ENCODE peak calls at places on chromosome 22, in nine cellular contexts. One of them, this sample, is unnamed.

GRCh38 chr22:44098966-44099530 is 74.9 kb downstream of the PARVB start:
- DNase-seq in HCT116: no peak
- DNase-seq in SK-N-SH: no peak
- DNase-seq in H1: no peak
- DNase-seq in WTC11: no peak
- DNase-seq in A549: no peak
- DNase-seq in endothelial cell of umbilical vein: no peak
- DNase-seq in NB4: no peak
- DNase-seq in K562: no peak
- DNase-seq in this sample: no peak

GRCh38 chr22:30513462-30513861 is 8.0 kb upstream of the SEC14L4 start:
- DNase-seq in H1: no peak
- DNase-seq in WTC11: no peak
- DNase-seq in endothelial cell of umbilical vein: no peak
- DNase-seq in SK-N-SH: no peak
- DNase-seq in K562: no peak
- DNase-seq in A549: no peak
- DNase-seq in HCT116: no peak
- DNase-seq in NB4: no peak
- DNase-seq in this sample: no peak

GRCh38 chr22:28030442-28030841 is 111.4 kb upstream of the PITPNB start:
- DNase-seq in NB4: no peak
- DNase-seq in HCT116: no peak
- DNase-seq in WTC11: no peak
- DNase-seq in endothelial cell of umbilical vein: peak
- DNase-seq in H1: peak
- DNase-seq in K562: no peak
- DNase-seq in SK-N-SH: no peak
- DNase-seq in A549: no peak
- DNase-seq in this sample: no peak

GRCh38 chr22:45999379-45999971 is 22.5 kb upstream of the WNT7B start:
- DNase-seq in A549: no peak
- DNase-seq in WTC11: no peak
- DNase-seq in HCT116: no peak
- DNase-seq in NB4: no peak
- DNase-seq in SK-N-SH: no peak
- DNase-seq in H1: no peak
- DNase-seq in endothelial cell of umbilical vein: no peak
- DNase-seq in K562: no peak
- DNase-seq in this sample: no peak

GRCh38 chr22:45157907-45158306 is 5.8 kb upstream of the NUP50 start:
- DNase-seq in A549: no peak
- DNase-seq in SK-N-SH: peak
- DNase-seq in H1: no peak
- DNase-seq in WTC11: no peak
- DNase-seq in NB4: no peak
- DNase-seq in endothelial cell of umbilical vein: no peak
- DNase-seq in K562: no peak
- DNase-seq in HCT116: no peak
- DNase-seq in this sample: no peak

GRCh38 chr22:29427176-29427760 is 11.1 kb upstream of the RFPL1 start:
- DNase-seq in endothelial cell of umbilical vein: no peak
- DNase-seq in WTC11: no peak
- DNase-seq in H1: no peak
- DNase-seq in NB4: no peak
- DNase-seq in A549: no peak
- DNase-seq in HCT116: no peak
- DNase-seq in K562: no peak
- DNase-seq in SK-N-SH: no peak
- DNase-seq in this sample: no peak

GRCh38 chr22:29431986-29432385 is 6.4 kb upstream of the RFPL1 start:
- DNase-seq in WTC11: no peak
- DNase-seq in H1: no peak
- DNase-seq in SK-N-SH: no peak
- DNase-seq in endothelial cell of umbilical vein: no peak
- DNase-seq in NB4: no peak
- DNase-seq in K562: no peak
- DNase-seq in HCT116: no peak
- DNase-seq in A549: no peak
- DNase-seq in this sample: no peak

GRCh38 chr22:47020157-47020556 is 257.7 kb downstream of the TBC1D22A start:
- DNase-seq in SK-N-SH: no peak
- DNase-seq in K562: no peak
- DNase-seq in H1: no peak
- DNase-seq in A549: no peak
- DNase-seq in endothelial cell of umbilical vein: no peak
- DNase-seq in HCT116: no peak
- DNase-seq in WTC11: no peak
- DNase-seq in NB4: no peak
- DNase-seq in this sample: no peak

GRCh38 chr22:29555065-29555644 is 1.6 kb upstream of the THOC5 start:
- DNase-seq in H1: no peak
- DNase-seq in K562: no peak
- DNase-seq in A549: no peak
- DNase-seq in HCT116: no peak
- DNase-seq in WTC11: no peak
- DNase-seq in SK-N-SH: no peak
- DNase-seq in NB4: no peak
- DNase-seq in endothelial cell of umbilical vein: no peak
- DNase-seq in this sample: no peak

GRCh38 chr22:39132871-39133524 is 19.5 kb downstream of the CBX7 start:
- DNase-seq in A549: no peak
- DNase-seq in endothelial cell of umbilical vein: no peak
- DNase-seq in WTC11: no peak
- DNase-seq in HCT116: no peak
- DNase-seq in K562: no peak
- DNase-seq in SK-N-SH: no peak
- DNase-seq in NB4: no peak
- DNase-seq in H1: no peak
- DNase-seq in this sample: no peak

GRCh38 chr22:39133871-39134270 is 18.6 kb downstream of the CBX7 start:
- DNase-seq in K562: no peak
- DNase-seq in HCT116: no peak
- DNase-seq in SK-N-SH: no peak
- DNase-seq in NB4: no peak
- DNase-seq in endothelial cell of umbilical vein: no peak
- DNase-seq in WTC11: no peak
- DNase-seq in H1: no peak
- DNase-seq in A549: no peak
- DNase-seq in this sample: no peak

GRCh38 chr22:39136317-39136716 is 16.2 kb downstream of the CBX7 start:
- DNase-seq in H1: no peak
- DNase-seq in K562: no peak
- DNase-seq in endothelial cell of umbilical vein: no peak
- DNase-seq in HCT116: no peak
- DNase-seq in SK-N-SH: no peak
- DNase-seq in WTC11: no peak
- DNase-seq in A549: no peak
- DNase-seq in NB4: no peak
- DNase-seq in this sample: no peak

GRCh38 chr22:39134366-39135091 is 18.0 kb downstream of the CBX7 start:
- DNase-seq in SK-N-SH: no peak
- DNase-seq in NB4: no peak
- DNase-seq in K562: no peak
- DNase-seq in H1: no peak
- DNase-seq in WTC11: no peak
- DNase-seq in endothelial cell of umbilical vein: no peak
- DNase-seq in HCT116: no peak
- DNase-seq in A549: no peak
- DNase-seq in this sample: no peak

DNA sequence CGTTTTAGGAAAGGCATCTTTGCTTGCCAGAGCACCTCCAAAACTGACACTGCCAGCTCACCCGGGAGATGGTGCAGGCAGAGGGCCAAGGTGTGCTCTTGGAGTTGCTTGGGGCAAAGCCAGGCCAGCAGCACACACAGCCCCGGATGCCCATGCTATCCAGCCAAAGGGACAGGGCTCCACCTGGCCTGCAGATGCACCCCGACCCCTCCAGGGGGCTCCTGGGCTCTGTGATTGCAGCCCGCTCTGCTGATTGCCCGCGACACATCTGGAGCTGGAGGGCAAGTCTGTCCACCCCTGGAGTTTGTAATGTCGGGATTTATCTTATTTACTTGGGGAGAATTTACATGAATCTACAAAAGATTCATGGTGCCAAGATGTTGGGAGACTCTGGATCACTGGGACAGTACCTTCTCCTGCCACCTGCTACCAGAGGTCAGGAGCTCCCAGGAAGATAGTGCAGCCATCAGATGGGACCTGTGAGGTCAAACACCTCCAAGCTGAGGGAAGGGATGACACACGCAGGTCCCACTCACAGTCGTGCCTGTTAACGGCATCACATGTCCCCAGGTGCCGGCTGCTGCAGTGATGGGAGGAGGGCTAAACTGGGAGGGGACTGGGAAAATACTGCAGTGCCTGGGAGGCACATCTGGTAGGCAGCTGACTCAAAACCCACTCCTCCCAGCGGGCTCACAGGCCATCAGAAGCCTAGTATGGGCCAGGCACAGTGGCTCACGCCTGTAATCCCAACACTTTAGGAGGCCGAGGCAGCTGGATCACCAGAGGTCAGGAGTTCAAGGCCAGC is 17.2 kb downstream of the CBX7 start:
- DNase-seq in SK-N-SH: peak
- DNase-seq in endothelial cell of umbilical vein: peak
- DNase-seq in K562: peak
- DNase-seq in NB4: peak
- DNase-seq in H1: peak
- DNase-seq in A549: peak
- DNase-seq in HCT116: peak
- DNase-seq in WTC11: peak
- DNase-seq in this sample: peak
- TF ChIP-seq MAX in SK-N-SH: no peak
- TF ChIP-seq MAX in endothelial cell of umbilical vein: no peak
- TF ChIP-seq MAX in K562: no peak
- TF ChIP-seq MAX in NB4: no peak
- TF ChIP-seq MAX in H1: no peak
- TF ChIP-seq MAX in A549: no peak
- TF ChIP-seq MAX in HCT116: no peak
- TF ChIP-seq MAX in WTC11: no peak
- TF ChIP-seq MAX in this sample: no peak

GRCh38 chr22:42357634-42358296 is 74.4 kb downstream of the NFAM1 start:
- DNase-seq in NB4: no peak
- DNase-seq in HCT116: no peak
- DNase-seq in A549: no peak
- DNase-seq in K562: no peak
- DNase-seq in WTC11: no peak
- DNase-seq in endothelial cell of umbilical vein: no peak
- DNase-seq in H1: no peak
- DNase-seq in SK-N-SH: no peak
- DNase-seq in this sample: no peak
- TF ChIP-seq MAX in NB4: no peak
- TF ChIP-seq MAX in HCT116: no peak
- TF ChIP-seq MAX in A549: no peak
- TF ChIP-seq MAX in K562: no peak
- TF ChIP-seq MAX in WTC11: no peak
- TF ChIP-seq MAX in endothelial cell of umbilical vein: no peak
- TF ChIP-seq MAX in H1: no peak
- TF ChIP-seq MAX in SK-N-SH: no peak
- TF ChIP-seq MAX in this sample: no peak

GRCh38 chr22:31652911-31653684 is 8.9 kb downstream of the PISD start:
- DNase-seq in H1: no peak
- DNase-seq in endothelial cell of umbilical vein: no peak
- DNase-seq in WTC11: no peak
- DNase-seq in SK-N-SH: no peak
- DNase-seq in K562: no peak
- DNase-seq in HCT116: no peak
- DNase-seq in A549: no peak
- DNase-seq in NB4: no peak
- DNase-seq in this sample: peak

GRCh38 chr22:31652129-31652528 is 9.9 kb downstream of the PISD start:
- DNase-seq in WTC11: no peak
- DNase-seq in H1: no peak
- DNase-seq in SK-N-SH: no peak
- DNase-seq in endothelial cell of umbilical vein: no peak
- DNase-seq in NB4: no peak
- DNase-seq in K562: no peak
- DNase-seq in A549: no peak
- DNase-seq in HCT116: no peak
- DNase-seq in this sample: no peak

GRCh38 chr22:31651667-31652066 is 10.3 kb downstream of the PISD start:
- DNase-seq in HCT116: no peak
- DNase-seq in K562: no peak
- DNase-seq in endothelial cell of umbilical vein: no peak
- DNase-seq in NB4: no peak
- DNase-seq in H1: no peak
- DNase-seq in A549: no peak
- DNase-seq in SK-N-SH: no peak
- DNase-seq in WTC11: no peak
- DNase-seq in this sample: no peak

GRCh38 chr22:31647921-31648320 is 14.1 kb downstream of the PISD start:
- DNase-seq in SK-N-SH: no peak
- DNase-seq in HCT116: no peak
- DNase-seq in H1: no peak
- DNase-seq in A549: no peak
- DNase-seq in endothelial cell of umbilical vein: no peak
- DNase-seq in NB4: no peak
- DNase-seq in K562: no peak
- DNase-seq in WTC11: no peak
- DNase-seq in this sample: no peak

GRCh38 chr22:31650391-31650790 is 11.6 kb downstream of the PISD start:
- DNase-seq in WTC11: no peak
- DNase-seq in endothelial cell of umbilical vein: no peak
- DNase-seq in SK-N-SH: no peak
- DNase-seq in A549: no peak
- DNase-seq in H1: no peak
- DNase-seq in NB4: no peak
- DNase-seq in K562: no peak
- DNase-seq in HCT116: no peak
- DNase-seq in this sample: no peak
- TF ChIP-seq MAX in WTC11: no peak
- TF ChIP-seq MAX in endothelial cell of umbilical vein: no peak
- TF ChIP-seq MAX in SK-N-SH: no peak
- TF ChIP-seq MAX in A549: no peak
- TF ChIP-seq MAX in H1: no peak
- TF ChIP-seq MAX in NB4: no peak
- TF ChIP-seq MAX in K562: no peak
- TF ChIP-seq MAX in HCT116: no peak
- TF ChIP-seq MAX in this sample: no peak

DNA sequence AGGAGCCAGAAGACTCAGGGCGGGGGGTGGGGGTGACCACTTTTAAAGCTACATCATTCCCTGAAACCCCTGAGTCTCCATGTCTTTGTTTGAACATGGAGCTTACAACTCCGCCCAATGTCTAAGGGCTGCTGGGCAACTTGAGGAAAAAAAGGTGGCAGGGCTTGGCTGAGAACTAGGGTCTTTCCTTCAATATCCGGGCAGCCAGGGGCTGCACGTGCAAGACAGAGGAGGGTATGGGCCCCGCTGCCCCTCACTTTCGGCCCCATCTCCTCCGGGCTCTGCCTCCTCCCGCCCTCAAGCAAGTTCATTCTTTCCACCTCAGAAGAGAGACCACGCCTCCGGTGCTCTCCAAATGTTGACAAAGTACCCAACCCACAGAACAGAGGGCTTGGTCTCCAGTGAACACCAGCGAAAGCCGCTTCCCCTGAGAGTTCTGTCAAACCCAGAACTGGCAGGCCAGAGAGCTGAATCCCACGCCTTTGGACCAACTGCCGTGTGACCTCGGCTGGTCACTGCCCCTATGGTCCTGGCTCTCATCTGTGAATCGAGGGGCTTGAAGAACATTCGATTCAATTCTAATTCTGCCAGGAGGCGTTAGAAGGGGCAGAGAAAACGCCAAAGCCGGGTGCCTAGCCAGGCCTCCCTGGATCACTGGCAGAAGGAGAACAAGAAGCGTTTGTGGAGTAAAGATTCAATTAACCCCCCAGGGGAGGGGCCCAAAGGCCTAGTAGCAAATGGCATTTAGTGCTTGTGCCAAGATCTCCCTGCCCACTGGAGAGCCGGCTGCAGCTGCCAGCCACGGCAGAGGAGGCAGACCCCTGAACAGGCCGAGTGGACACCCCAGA is 7.3 kb downstream of the PDGFB start:
- DNase-seq in WTC11: no peak
- DNase-seq in K562: no peak
- DNase-seq in A549: no peak
- DNase-seq in SK-N-SH: no peak
- DNase-seq in H1: no peak
- DNase-seq in NB4: peak
- DNase-seq in HCT116: no peak
- DNase-seq in endothelial cell of umbilical vein: no peak
- DNase-seq in this sample: no peak
- TF ChIP-seq MAX in WTC11: no peak
- TF ChIP-seq MAX in K562: no peak
- TF ChIP-seq MAX in A549: no peak
- TF ChIP-seq MAX in SK-N-SH: no peak
- TF ChIP-seq MAX in H1: no peak
- TF ChIP-seq MAX in NB4: no peak
- TF ChIP-seq MAX in HCT116: no peak
- TF ChIP-seq MAX in endothelial cell of umbilical vein: no peak
- TF ChIP-seq MAX in this sample: no peak